ENCODE peak calls at places on chromosome 1, in nine cellular contexts. U is HT1080; S is activated T-cell treated with anti-CD3 and anti-CD28 coated beads for 1 hour; E is head of caudate nucleus; Z is nephron progenitor cell; W is AG04450; Q is kidney glomerular epithelial cell; G is activated T-helper 1 cell treated with anti-CD3 and anti-CD28 coated beads, Interleukin-2, amount 50 U/mL, for 16 hours; R is naive B cell. M is an unnamed sample.

GRCh38 chr1:158728510-158729225 is 8.1 kb upstream of the OR6K3 start:
- DNase-seq in G (no peak), U (no peak), W (no peak), E (no peak), Z (no peak), Q (no peak), R (no peak), S (no peak), M (no peak)

GRCh38 chr1:14413809-14414208 is 184.7 kb upstream of the KAZN start:
- DNase-seq in G (no peak), S (no peak), Q (no peak), Z (no peak), U (peak), E (peak), W (peak), R (no peak), M (no peak)

GRCh38 chr1:178282949-178283367 is 189.1 kb downstream of the RASAL2 start:
- DNase-seq in G (no peak), E (no peak), U (peak), R (no peak), W (peak), Q (peak), S (no peak), Z (no peak), M (no peak)

GRCh38 chr1:241640867-241641542 is 836 bp upstream of the CHML start:
- DNase-seq in Q (no peak), Z (no peak), G (no peak), U (no peak), W (no peak), S (no peak), R (peak), E (no peak), M (no peak)

GRCh38 chr1:6819641-6820040 is 34.4 kb downstream of the CAMTA1 start:
- DNase-seq in G (no peak), E (no peak), Z (no peak), U (no peak), S (no peak), R (no peak), Q (no peak), W (no peak), M (no peak)

GRCh38 chr1:156814571-156815260 is 1.9 kb downstream of the SH2D2A start:
- DNase-seq in Q (no peak), Z (no peak), G (peak), E (no peak), U (peak), S (no peak), R (no peak), W (no peak), M (no peak)

GRCh38 chr1:84825161-84825560 is 67.8 kb downstream of the LPAR3 start:
- DNase-seq in Q (no peak), U (no peak), E (no peak), G (no peak), R (no peak), S (no peak), W (no peak), Z (no peak), M (no peak)

GRCh38 chr1:42463906-42464305 is 820 bp downstream of the CCDC30 start:
- DNase-seq in G (no peak), E (no peak), U (no peak), R (no peak), Q (peak), Z (no peak), S (no peak), W (no peak), M (no peak)

GRCh38 chr1:220325306-220325995 is 53.2 kb upstream of the RAB3GAP2 start:
- DNase-seq in Q (no peak), G (no peak), Z (no peak), R (no peak), U (peak), E (no peak), S (no peak), W (no peak), M (no peak)

GRCh38 chr1:88608139-88608943 is 75.7 kb upstream of the PKN2 start:
- DNase-seq in G (no peak), U (peak), S (no peak), W (peak), R (no peak), E (no peak), Z (no peak), Q (no peak), M (peak)